ENCODE peak calls at places on chromosomes 6 and 20, in four cellular contexts. One of them, this sample, is unnamed.

GRCh38 chr6:105760746-105761145 is 325.4 kb upstream of the PRDM1 start:
- DNase-seq in A549: no peak
- DNase-seq in HepG2: no peak
- DNase-seq in GM12878: no peak
- DNase-seq in this sample: no peak

GRCh38 chr6:36679043-36679821 is 718 bp downstream of the CDKN1A start:
- DNase-seq in A549: no peak
- DNase-seq in GM12878: no peak
- DNase-seq in HepG2: peak
- DNase-seq in this sample: peak

GRCh38 chr6:48240287-48240686 is 129.3 kb upstream of the PTCHD4 start:
- DNase-seq in GM12878: no peak
- DNase-seq in A549: no peak
- DNase-seq in HepG2: no peak
- DNase-seq in this sample: no peak

GRCh38 chr6:45791600-45792168 is 224.0 kb downstream of the CLIC5 start:
- DNase-seq in A549: no peak
- DNase-seq in GM12878: no peak
- DNase-seq in HepG2: no peak
- DNase-seq in this sample: no peak

GRCh38 chr6:156756630-156757610 is 20.3 kb upstream of the ARID1B start:
- DNase-seq in GM12878: no peak
- DNase-seq in HepG2: no peak
- DNase-seq in A549: no peak
- DNase-seq in this sample: no peak

GRCh38 chr20:57890254-57890800 is 180.5 kb upstream of the PMEPA1 start:
- DNase-seq in A549: no peak
- DNase-seq in GM12878: no peak
- DNase-seq in HepG2: no peak
- DNase-seq in this sample: no peak

GRCh38 chr20:19858972-19859371 is 100.9 kb downstream of the RIN2 start:
- DNase-seq in A549: no peak
- DNase-seq in HepG2: no peak
- DNase-seq in GM12878: no peak
- DNase-seq in this sample: no peak

GRCh38 chr20:1860446-1860845 is 34.8 kb upstream of the SIRPA start:
- DNase-seq in A549: no peak
- DNase-seq in GM12878: no peak
- DNase-seq in HepG2: no peak
- DNase-seq in this sample: no peak

GRCh38 chr6:52160468-52161104 is 25.6 kb upstream of the IL17A start:
- DNase-seq in HepG2: no peak
- DNase-seq in A549: no peak
- DNase-seq in GM12878: no peak
- DNase-seq in this sample: no peak

GRCh38 chr20:21090112-21090737 is 15.9 kb downstream of the LINC00237 start:
- DNase-seq in GM12878: no peak
- DNase-seq in A549: no peak
- DNase-seq in HepG2: no peak
- DNase-seq in this sample: no peak

DNA sequence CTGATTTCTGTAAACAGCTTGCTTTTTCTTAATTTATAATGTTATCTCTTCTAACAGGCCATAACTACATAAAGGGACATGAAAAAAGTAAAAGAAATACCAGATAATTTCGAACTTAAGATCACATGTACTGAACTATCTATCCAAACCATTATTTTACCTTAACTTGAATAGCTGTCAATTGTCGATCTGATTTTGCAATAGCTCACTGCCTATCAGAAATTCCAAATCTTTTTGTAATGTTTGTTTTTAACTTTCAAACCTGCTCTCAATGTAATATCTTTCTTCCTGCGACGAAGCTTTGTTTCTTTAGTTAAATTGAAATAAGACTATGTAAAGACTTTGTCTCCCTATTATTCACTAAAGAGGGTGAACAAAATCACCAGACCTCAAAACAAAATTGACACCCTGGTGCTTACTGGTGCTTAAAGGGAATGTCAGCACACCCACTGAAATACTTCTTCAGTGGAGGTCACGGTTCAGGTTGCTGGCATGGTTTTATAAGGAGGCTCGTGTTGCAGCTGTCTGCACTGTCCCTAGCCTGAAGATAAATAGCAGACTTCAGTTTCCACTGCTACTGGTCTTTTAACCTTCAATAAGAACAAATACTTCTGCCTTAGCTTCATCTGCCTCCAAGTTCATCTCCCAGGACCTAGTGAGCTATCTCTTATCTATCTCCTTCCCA is 117.5 kb upstream of the QKI start:
- DNase-seq in A549: no peak
- DNase-seq in HepG2: no peak
- DNase-seq in GM12878: no peak
- DNase-seq in this sample: no peak
- TF ChIP-seq PBX3 in A549: no peak
- TF ChIP-seq PBX3 in HepG2: no peak
- TF ChIP-seq PBX3 in GM12878: no peak
- TF ChIP-seq PBX3 in this sample: no peak

GRCh38 chr6:56051199-56051598 is 175.8 kb upstream of the BMP5 start:
- DNase-seq in GM12878: no peak
- DNase-seq in A549: no peak
- DNase-seq in HepG2: no peak
- DNase-seq in this sample: no peak

GRCh38 chr6:56058636-56059035 is 183.2 kb upstream of the BMP5 start:
- DNase-seq in HepG2: no peak
- DNase-seq in GM12878: no peak
- DNase-seq in A549: no peak
- DNase-seq in this sample: no peak

GRCh38 chr6:56050530-56050929 is 175.1 kb upstream of the BMP5 start:
- DNase-seq in HepG2: no peak
- DNase-seq in GM12878: no peak
- DNase-seq in A549: no peak
- DNase-seq in this sample: no peak

GRCh38 chr6:56055066-56055465 is 179.7 kb upstream of the BMP5 start:
- DNase-seq in A549: no peak
- DNase-seq in HepG2: no peak
- DNase-seq in GM12878: no peak
- DNase-seq in this sample: no peak
- TF ChIP-seq MAX in A549: no peak
- TF ChIP-seq MAX in HepG2: no peak
- TF ChIP-seq MAX in GM12878: no peak
- TF ChIP-seq MAX in this sample: no peak

DNA sequence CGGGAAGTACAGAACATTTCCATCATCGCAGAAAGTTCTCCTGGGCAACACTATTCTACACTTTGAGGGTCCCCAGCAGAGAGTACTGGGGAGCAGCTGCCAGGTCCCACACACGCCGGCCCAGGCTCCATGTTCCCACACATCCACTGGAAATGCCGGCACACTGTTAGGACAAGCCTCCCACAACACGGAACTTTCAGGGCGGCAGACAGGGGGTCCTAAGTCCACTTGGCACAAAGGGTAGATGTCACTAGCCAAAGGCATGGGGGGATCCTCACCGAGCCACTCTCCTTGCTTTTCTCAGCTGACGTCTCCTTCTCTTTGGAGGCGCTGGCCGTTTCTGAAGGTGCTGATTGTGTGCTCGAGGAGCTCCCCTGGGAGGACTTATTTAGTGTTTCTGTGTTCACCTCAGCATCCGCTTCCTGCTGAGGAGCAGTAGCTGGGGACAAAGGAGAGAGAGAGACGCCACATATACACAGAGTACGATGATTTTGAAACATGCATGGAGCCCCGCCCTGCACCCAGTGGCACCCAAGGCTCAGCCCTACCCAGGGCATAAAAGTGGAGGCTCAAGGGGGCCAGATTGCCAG is 135.4 kb downstream of the ZMYND8 start:
- DNase-seq in HepG2: no peak
- DNase-seq in A549: no peak
- DNase-seq in GM12878: peak
- DNase-seq in this sample: no peak
- TF ChIP-seq REST in HepG2: no peak
- TF ChIP-seq REST in A549: no peak
- TF ChIP-seq REST in GM12878: peak
- TF ChIP-seq REST in this sample: peak

DNA sequence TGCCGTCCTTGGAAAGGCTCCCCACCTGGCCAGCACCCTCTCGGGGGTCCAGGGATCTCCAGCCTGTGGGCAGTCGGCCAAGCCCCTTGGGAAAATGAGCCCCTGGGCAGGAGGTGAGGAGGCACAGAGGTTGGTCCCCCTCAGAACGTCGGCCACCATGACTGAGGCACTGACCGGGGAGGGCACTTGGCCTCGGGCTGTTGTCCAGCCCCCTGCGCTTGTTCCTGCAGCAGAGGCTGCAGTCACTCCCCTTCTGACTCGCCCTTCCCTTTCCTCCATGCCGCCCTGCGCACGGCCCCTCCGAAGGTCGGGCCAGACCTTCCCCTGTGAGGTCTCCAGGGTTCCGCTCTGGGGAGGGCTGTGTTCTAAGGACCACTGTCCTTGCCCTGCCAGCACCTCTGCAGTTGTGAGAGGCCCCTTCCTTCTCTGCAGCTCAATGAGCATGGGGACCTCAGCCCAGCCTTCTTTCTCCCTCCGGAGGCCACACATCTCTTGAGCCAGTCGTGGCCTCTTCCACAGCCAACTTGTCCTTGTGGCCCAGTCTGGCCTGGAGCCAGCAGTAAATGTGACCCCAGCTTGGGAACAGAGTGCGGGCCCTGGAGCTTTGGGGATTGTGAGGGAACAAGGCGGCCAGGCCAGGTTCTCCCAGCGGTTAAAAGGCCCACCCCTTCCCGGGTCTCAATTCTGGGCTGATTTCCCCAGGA is 195.5 kb downstream of the DLL1 start:
- DNase-seq in GM12878: no peak
- DNase-seq in A549: no peak
- DNase-seq in HepG2: no peak
- DNase-seq in this sample: no peak
- TF ChIP-seq PBX3 in GM12878: no peak
- TF ChIP-seq PBX3 in A549: no peak
- TF ChIP-seq PBX3 in HepG2: no peak
- TF ChIP-seq PBX3 in this sample: no peak

GRCh38 chr6:150541587-150541986 is 58.1 kb upstream of the PLEKHG1 start:
- DNase-seq in A549: no peak
- DNase-seq in HepG2: peak
- DNase-seq in GM12878: no peak
- DNase-seq in this sample: no peak
- TF ChIP-seq MAX in A549: no peak
- TF ChIP-seq MAX in HepG2: no peak
- TF ChIP-seq MAX in GM12878: no peak
- TF ChIP-seq MAX in this sample: no peak